ENCODE peak calls at places on chromosomes 4 and X, in five cellular contexts. Z, Q, R, L and C are unnamed samples.

GRCh38 chr4:94406668-94407437 is 44.9 kb upstream of the PDLIM5 start:
- DNase-seq in Z (peak), Q (peak), R (peak), L (peak), C (peak)

GRCh38 chr4:145716200-145716599 is 36.3 kb downstream of the C4orf51 start:
- DNase-seq in Z (no peak), Q (peak), R (no peak), L (no peak), C (no peak)

GRCh38 chr4:144300616-144301015 is 160.1 kb upstream of the GYPA start:
- DNase-seq in Z (no peak), Q (no peak), R (no peak), L (no peak), C (no peak)

GRCh38 chr4:42673084-42673429 is 16.2 kb upstream of the ATP8A1 start:
- DNase-seq in Z (no peak), Q (peak), R (no peak), L (no peak), C (no peak)

GRCh38 chrX:41313419-41313818 is 20.5 kb upstream of the DDX3X start:
- DNase-seq in Z (peak), Q (peak), R (no peak), L (no peak), C (no peak)

GRCh38 chrX:70508296-70508911 is 63.8 kb downstream of the DLG3 start:
- DNase-seq in Z (peak), Q (no peak), R (no peak), L (no peak), C (no peak)

GRCh38 chr4:166460769-166461550 is 587.9 kb downstream of the TLL1 start:
- DNase-seq in Z (peak), Q (peak), R (no peak), L (no peak), C (no peak)

GRCh38 chrX:99078301-99078700 is 1331.8 kb downstream of the PCDH19 start:
- DNase-seq in Z (no peak), Q (no peak), R (no peak), L (no peak), C (no peak)

GRCh38 chr4:2685541-2685940 is 70.6 kb downstream of the TNIP2 start:
- DNase-seq in Z (peak), Q (peak), R (no peak), L (no peak), C (no peak)

GRCh38 chr4:15654556-15655222 is 468 bp downstream of the FBXL5 start:
- DNase-seq in Z (peak), Q (peak), R (peak), L (no peak), C (peak)

GRCh38 chrX:129958814-129959492 is 23.5 kb upstream of the BCORL1 start:
- DNase-seq in Z (no peak), Q (peak), R (no peak), L (no peak), C (no peak)

GRCh38 chrX:111098874-111099273 is 2.9 kb downstream of the PAK3 start:
- DNase-seq in Z (peak), Q (peak), R (no peak), L (peak), C (peak)

GRCh38 chr4:169243808-169244207 is 26.9 kb downstream of the SH3RF1 start:
- DNase-seq in Z (no peak), Q (peak), R (no peak), L (no peak), C (no peak)

GRCh38 chr4:94849901-94850300 is 92.1 kb downstream of the BMPR1B start:
- DNase-seq in Z (no peak), Q (no peak), R (no peak), L (no peak), C (no peak)